ENCODE peak calls at places on chromosomes 13 and 19, in seven cellular contexts. O, L, G, T, D, U and X are unnamed samples.

GRCh38 chr13:41007359-41008118 is 11.6 kb downstream of the ELF1 start:
- DNase-seq in O (no peak), L (no peak), G (no peak), T (no peak), D (no peak), U (no peak), X (no peak)

GRCh38 chr13:88601949-88602348 is 930.8 kb downstream of the SLITRK5 start:
- DNase-seq in O (no peak), L (no peak), G (no peak), T (no peak), D (no peak), U (no peak), X (no peak)

GRCh38 chr19:40503300-40503699 is 36.5 kb downstream of the SPTBN4 start:
- DNase-seq in O (no peak), L (no peak), G (no peak), T (no peak), D (no peak), U (no peak), X (no peak)

GRCh38 chr19:3034845-3035541 is 5.9 kb upstream of the TLE2 start:
- DNase-seq in O (no peak), L (no peak), G (no peak), T (no peak), D (no peak), U (no peak), X (peak; percentile 77)

GRCh38 chr13:47816835-47817234 is 184.2 kb downstream of the SUCLA2 start:
- DNase-seq in O (no peak), L (no peak), G (no peak), T (no peak), D (no peak), U (no peak), X (no peak)

GRCh38 chr19:14775855-14776254 is 2.5 kb downstream of the ADGRE2 start:
- DNase-seq in O (no peak), L (peak; percentile 72), G (no peak), T (no peak), D (no peak), U (no peak), X (no peak)

GRCh38 chr19:46068345-46069258 is 27.8 kb upstream of the IGFL4 start:
- DNase-seq in O (peak; percentile 78), L (no peak), G (no peak), T (peak; percentile 43), D (no peak), U (no peak), X (no peak)

GRCh38 chr19:37813340-37813739 is 34.0 kb upstream of the ZNF573 start:
- DNase-seq in O (no peak), L (no peak), G (no peak), T (no peak), D (no peak), U (no peak), X (no peak)

GRCh38 chr13:21676611-21677021 is 5.7 kb downstream of the FGF9 start:
- DNase-seq in O (no peak), L (no peak), G (peak; percentile 53), T (no peak), D (no peak), U (no peak), X (no peak)

GRCh38 chr19:5804516-5805464 is at the start of gene NRTN:
- DNase-seq in O (no peak), L (no peak), G (peak; percentile 63), T (peak; percentile 47), D (no peak), U (no peak), X (no peak)

GRCh38 chr13:34939771-34940170 is 2.3 kb upstream of the NBEA start:
- DNase-seq in O (no peak), L (no peak), G (no peak), T (no peak), D (no peak), U (no peak), X (no peak)

GRCh38 chr13:34941436-34941834 is 635 bp upstream of the NBEA start:
- DNase-seq in O (no peak), L (no peak), G (no peak), T (no peak), D (no peak), U (no peak), X (no peak)

GRCh38 chr13:34943675-34944634 is 1.9 kb downstream of the NBEA start:
- DNase-seq in O (no peak), L (no peak), G (no peak), T (no peak), D (no peak), U (no peak), X (no peak)

GRCh38 chr13:34941835-34942731 is at the start of gene NBEA:
- DNase-seq in O (peak; percentile 19), L (peak; percentile 91), G (peak; percentile 88), T (peak; percentile 91), D (peak; percentile 17), U (peak; percentile 64), X (peak; percentile 78)

DNA sequence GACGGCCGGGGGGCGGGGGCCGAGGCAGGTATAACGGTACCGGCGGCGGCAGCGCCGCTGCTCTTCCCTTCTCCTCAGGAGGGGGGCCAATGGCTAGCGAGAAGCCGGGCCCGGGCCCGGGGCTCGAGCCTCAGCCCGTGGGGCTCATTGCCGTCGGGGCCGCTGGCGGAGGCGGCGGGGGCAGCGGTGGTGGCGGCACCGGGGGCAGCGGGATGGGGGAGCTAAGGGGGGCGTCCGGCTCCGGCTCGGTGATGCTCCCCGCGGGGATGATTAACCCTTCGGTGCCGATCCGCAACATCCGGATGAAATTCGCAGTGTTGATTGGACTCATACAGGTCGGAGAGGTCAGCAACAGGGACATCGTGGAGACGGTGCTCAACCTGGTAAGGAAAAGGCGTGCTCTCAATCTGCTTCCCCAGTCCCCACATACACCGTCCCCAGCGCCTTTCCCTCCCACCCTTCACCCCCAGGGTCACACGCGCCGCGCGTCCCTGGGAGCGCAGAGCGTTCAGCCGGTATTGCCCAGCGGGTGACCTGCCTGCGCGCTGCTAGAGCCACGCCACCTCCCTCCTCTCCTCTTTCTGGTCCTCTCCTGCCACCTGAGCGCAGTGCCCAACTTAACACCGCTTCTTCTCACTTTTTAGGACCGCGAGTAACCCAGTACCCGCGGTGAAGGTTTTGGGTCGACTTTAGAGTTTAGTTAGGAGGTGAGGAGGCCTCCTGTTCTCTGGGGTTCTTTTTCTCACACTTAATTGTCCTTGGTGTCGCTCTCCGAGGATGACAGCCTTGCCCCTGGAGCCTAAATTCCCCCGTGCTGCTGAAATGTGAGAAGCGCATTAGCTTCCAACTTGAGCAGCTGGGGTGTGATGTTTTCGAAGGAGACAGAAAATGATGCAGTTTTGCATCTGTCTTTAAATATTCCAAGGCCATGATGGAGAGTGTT is 933 bp downstream of the NBEA start:
- DNase-seq in O (no peak), L (peak; percentile 66), G (peak; percentile 61), T (peak; percentile 53), D (no peak), U (no peak), X (peak; percentile 19)
- TF ChIP-seq CTCF in O (no peak), L (no peak), G (no peak), T (no peak), D (no peak), U (no peak), X (no peak)

GRCh38 chr19:58498316-58499020 is 13.3 kb downstream of the SLC27A5 start:
- DNase-seq in O (no peak), L (no peak), G (no peak), T (no peak), D (peak; percentile 30), U (no peak), X (peak; percentile 73)

GRCh38 chr19:58497634-58498170 is 14.1 kb downstream of the SLC27A5 start:
- DNase-seq in O (no peak), L (no peak), G (no peak), T (no peak), D (no peak), U (no peak), X (no peak)

GRCh38 chr19:58500242-58500641 is 11.6 kb downstream of the SLC27A5 start:
- DNase-seq in O (no peak), L (no peak), G (no peak), T (no peak), D (no peak), U (no peak), X (no peak)

DNA sequence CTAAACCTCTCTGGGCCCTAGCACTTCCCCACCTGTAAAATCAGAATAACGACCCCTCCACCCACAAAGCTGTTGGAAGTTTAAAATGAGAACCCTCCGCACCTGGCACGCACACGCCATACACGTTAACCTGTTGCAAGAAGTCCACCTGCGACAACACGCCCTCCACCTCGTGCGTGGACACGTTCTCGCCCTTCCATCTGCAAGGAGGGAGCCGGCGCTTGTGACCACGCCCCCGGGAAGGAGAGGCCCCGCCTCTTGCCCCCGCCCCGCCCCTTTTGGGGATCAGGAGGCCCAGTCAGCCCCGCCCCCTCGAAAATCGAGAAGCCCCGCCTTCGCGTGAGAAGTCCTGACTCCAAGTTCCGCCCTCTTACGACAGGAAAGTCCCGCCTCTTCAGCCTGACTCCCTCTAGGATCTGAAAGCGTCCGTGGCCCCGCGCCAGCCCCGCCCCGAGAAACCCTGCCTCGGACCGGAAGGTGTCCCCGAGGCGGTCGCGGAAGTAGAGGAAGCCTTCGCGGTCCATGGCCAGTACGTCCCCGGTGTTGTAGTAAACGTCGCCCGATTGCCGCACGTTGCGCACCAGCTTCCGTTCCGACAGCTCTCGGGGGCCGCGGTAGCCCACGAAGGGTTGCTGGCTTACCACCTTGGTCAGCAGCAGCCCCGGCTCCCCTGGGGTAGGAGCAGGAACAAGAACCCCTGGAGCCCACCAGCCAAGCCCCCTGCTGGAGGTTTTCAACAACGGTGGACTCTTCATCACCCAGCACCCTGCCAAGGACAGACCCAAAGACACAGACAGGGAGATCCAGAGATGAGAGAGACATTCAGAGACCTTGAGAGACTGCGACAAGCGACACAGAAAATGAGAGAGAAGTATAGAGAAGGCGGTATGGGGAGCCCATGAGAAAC is 12.5 kb downstream of the SLC27A5 start:
- DNase-seq in O (peak; percentile 99), L (peak; percentile 99), G (peak; percentile 100), T (peak; percentile 98), D (peak; percentile 99), U (peak; percentile 99), X (peak; percentile 99)
- TF ChIP-seq CTCF in O (peak; percentile 66), L (no peak), G (peak; percentile 35), T (no peak), D (peak; percentile 61), U (peak; percentile 26), X (peak; percentile 43)

DNA sequence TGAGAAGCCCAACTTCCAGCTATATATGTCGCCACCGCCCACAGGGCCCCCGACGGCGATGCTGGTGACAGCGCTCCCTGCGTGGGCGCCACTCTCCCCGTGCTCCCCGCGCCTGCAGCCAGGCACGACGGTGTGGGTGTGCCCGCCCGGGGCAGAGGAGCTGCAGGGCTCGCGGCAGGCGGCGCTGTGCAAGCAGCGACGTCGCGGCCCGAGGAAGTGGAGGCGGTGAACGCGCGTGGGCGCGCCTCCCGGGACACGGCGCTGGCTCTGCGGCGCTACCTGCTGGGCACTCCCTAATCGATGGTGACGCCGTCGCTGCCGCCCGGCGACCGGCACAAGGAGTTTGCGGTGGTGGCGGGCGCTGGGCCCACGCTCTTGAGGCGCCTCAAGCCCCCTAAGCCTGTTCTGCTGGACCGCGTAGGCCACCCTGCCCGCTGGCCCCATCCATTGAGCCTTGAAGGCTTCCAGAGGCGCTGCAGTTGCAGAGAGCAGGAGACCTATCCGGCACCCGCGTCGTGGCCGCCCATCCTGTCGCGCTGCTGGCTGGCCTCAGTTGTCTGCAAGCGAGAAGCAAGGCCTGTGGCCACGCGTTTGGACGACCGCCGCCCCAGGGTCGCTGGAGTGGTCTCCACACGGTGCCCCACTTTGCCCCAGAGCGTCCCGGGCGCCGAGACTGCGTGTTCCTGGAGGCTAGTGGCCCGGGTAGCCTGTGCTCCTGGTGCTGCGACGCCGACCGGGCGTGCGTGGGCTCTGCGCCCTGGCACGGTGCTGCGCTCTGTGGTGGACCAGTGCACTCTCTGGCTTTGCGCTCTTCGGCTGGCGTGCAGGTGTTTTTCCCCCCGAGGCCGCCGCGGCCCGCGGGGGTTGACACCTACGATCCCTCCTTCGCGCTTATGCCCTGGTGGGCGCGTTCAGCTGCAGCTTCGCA is 23.1 kb downstream of the LRFN3 start:
- DNase-seq in O (no peak), L (peak; percentile 77), G (peak; percentile 49), T (no peak), D (no peak), U (no peak), X (no peak)
- TF ChIP-seq CTCF in O (peak; percentile 7), L (peak; percentile 7), G (no peak), T (no peak), D (no peak), U (no peak), X (peak; percentile 14)

GRCh38 chr13:55571237-55571867 is 1569.4 kb upstream of the PRR20A start:
- DNase-seq in O (no peak), L (no peak), G (no peak), T (no peak), D (no peak), U (no peak), X (no peak)
- TF ChIP-seq CTCF in O (no peak), L (no peak), G (no peak), T (no peak), D (no peak), U (no peak), X (no peak)